ENCODE peak calls at places on chromosomes 7 and 10, in eight cellular contexts. One of them, this sample, is unnamed.
A peak's percentile ranks its signal among the peaks of the same experiment; 100 is the strongest.

GRCh38 chr10:118760265-118760664 is 5.5 kb upstream of the CACUL1 start:
- DNase-seq in H54: no peak
- DNase-seq in SJSA1: no peak
- DNase-seq in fibroblast of mammary gland: no peak
- DNase-seq in stimulated activated CD8-positive, alpha-beta memory T cell treated with anti-CD3 and anti-CD28 coated beads, Interleukin-12 subunit alpha, Interleukin-12 subunit beta, amount 100 ng/mL, for 4 hours: no peak
- DNase-seq in fibroblast of villous mesenchyme: no peak
- DNase-seq in substantia nigra: no peak
- DNase-seq in RKO: no peak
- DNase-seq in this sample: no peak

GRCh38 chr10:73940634-73941221 is 29.8 kb downstream of the PLAU start:
- DNase-seq in H54: peak; percentile 89
- DNase-seq in SJSA1: peak; percentile 87
- DNase-seq in fibroblast of mammary gland: peak; percentile 68
- DNase-seq in stimulated activated CD8-positive, alpha-beta memory T cell treated with anti-CD3 and anti-CD28 coated beads, Interleukin-12 subunit alpha, Interleukin-12 subunit beta, amount 100 ng/mL, for 4 hours: peak; percentile 69
- DNase-seq in fibroblast of villous mesenchyme: peak; percentile 74
- DNase-seq in substantia nigra: peak; percentile 21
- DNase-seq in RKO: peak; percentile 75
- DNase-seq in this sample: peak; percentile 73

GRCh38 chr7:30761214-30762156 is 9.6 kb downstream of the INMT start:
- DNase-seq in H54: no peak
- DNase-seq in SJSA1: no peak
- DNase-seq in fibroblast of mammary gland: no peak
- DNase-seq in stimulated activated CD8-positive, alpha-beta memory T cell treated with anti-CD3 and anti-CD28 coated beads, Interleukin-12 subunit alpha, Interleukin-12 subunit beta, amount 100 ng/mL, for 4 hours: no peak
- DNase-seq in fibroblast of villous mesenchyme: peak; percentile 87
- DNase-seq in substantia nigra: no peak
- DNase-seq in RKO: no peak
- DNase-seq in this sample: no peak

GRCh38 chr10:50291261-50291850 is 40.0 kb upstream of the ASAH2 start:
- DNase-seq in H54: no peak
- DNase-seq in SJSA1: no peak
- DNase-seq in fibroblast of mammary gland: peak; percentile 44
- DNase-seq in stimulated activated CD8-positive, alpha-beta memory T cell treated with anti-CD3 and anti-CD28 coated beads, Interleukin-12 subunit alpha, Interleukin-12 subunit beta, amount 100 ng/mL, for 4 hours: no peak
- DNase-seq in fibroblast of villous mesenchyme: peak; percentile 47
- DNase-seq in substantia nigra: no peak
- DNase-seq in RKO: no peak
- DNase-seq in this sample: no peak

GRCh38 chr10:107230854-107231253 is 66.3 kb upstream of the SORCS1 start:
- DNase-seq in H54: no peak
- DNase-seq in SJSA1: no peak
- DNase-seq in fibroblast of mammary gland: no peak
- DNase-seq in stimulated activated CD8-positive, alpha-beta memory T cell treated with anti-CD3 and anti-CD28 coated beads, Interleukin-12 subunit alpha, Interleukin-12 subunit beta, amount 100 ng/mL, for 4 hours: no peak
- DNase-seq in fibroblast of villous mesenchyme: no peak
- DNase-seq in substantia nigra: no peak
- DNase-seq in RKO: no peak
- DNase-seq in this sample: no peak

GRCh38 chr10:60172363-60172990 is 217.2 kb downstream of the ANK3 start:
- DNase-seq in H54: no peak
- DNase-seq in SJSA1: no peak
- DNase-seq in fibroblast of mammary gland: no peak
- DNase-seq in stimulated activated CD8-positive, alpha-beta memory T cell treated with anti-CD3 and anti-CD28 coated beads, Interleukin-12 subunit alpha, Interleukin-12 subunit beta, amount 100 ng/mL, for 4 hours: no peak
- DNase-seq in fibroblast of villous mesenchyme: no peak
- DNase-seq in substantia nigra: no peak
- DNase-seq in RKO: no peak
- DNase-seq in this sample: no peak

GRCh38 chr10:70656489-70656888 is 15.8 kb upstream of the ADAMTS14 start:
- DNase-seq in H54: peak; percentile 95
- DNase-seq in SJSA1: peak; percentile 88
- DNase-seq in fibroblast of mammary gland: peak; percentile 100
- DNase-seq in stimulated activated CD8-positive, alpha-beta memory T cell treated with anti-CD3 and anti-CD28 coated beads, Interleukin-12 subunit alpha, Interleukin-12 subunit beta, amount 100 ng/mL, for 4 hours: no peak
- DNase-seq in fibroblast of villous mesenchyme: peak; percentile 94
- DNase-seq in substantia nigra: no peak
- DNase-seq in RKO: peak; percentile 93
- DNase-seq in this sample: peak; percentile 99

GRCh38 chr10:80259405-80259871 is 30.0 kb downstream of the MAT1A start:
- DNase-seq in H54: no peak
- DNase-seq in SJSA1: no peak
- DNase-seq in fibroblast of mammary gland: peak; percentile 15
- DNase-seq in stimulated activated CD8-positive, alpha-beta memory T cell treated with anti-CD3 and anti-CD28 coated beads, Interleukin-12 subunit alpha, Interleukin-12 subunit beta, amount 100 ng/mL, for 4 hours: no peak
- DNase-seq in fibroblast of villous mesenchyme: no peak
- DNase-seq in substantia nigra: no peak
- DNase-seq in RKO: no peak
- DNase-seq in this sample: no peak

GRCh38 chr10:126387931-126388911 is at the start of gene ADAM12:
- DNase-seq in H54: no peak
- DNase-seq in SJSA1: peak; percentile 59
- DNase-seq in fibroblast of mammary gland: peak; percentile 80
- DNase-seq in stimulated activated CD8-positive, alpha-beta memory T cell treated with anti-CD3 and anti-CD28 coated beads, Interleukin-12 subunit alpha, Interleukin-12 subunit beta, amount 100 ng/mL, for 4 hours: no peak
- DNase-seq in fibroblast of villous mesenchyme: peak; percentile 61
- DNase-seq in substantia nigra: no peak
- DNase-seq in RKO: no peak
- DNase-seq in this sample: peak; percentile 50

GRCh38 chr10:62627985-62628384 is 176.5 kb upstream of the ADO start:
- DNase-seq in H54: no peak
- DNase-seq in SJSA1: no peak
- DNase-seq in fibroblast of mammary gland: no peak
- DNase-seq in stimulated activated CD8-positive, alpha-beta memory T cell treated with anti-CD3 and anti-CD28 coated beads, Interleukin-12 subunit alpha, Interleukin-12 subunit beta, amount 100 ng/mL, for 4 hours: no peak
- DNase-seq in fibroblast of villous mesenchyme: peak; percentile 18
- DNase-seq in substantia nigra: no peak
- DNase-seq in RKO: no peak
- DNase-seq in this sample: peak; percentile 66

GRCh38 chr7:47601119-47601880 is 19.4 kb upstream of the TNS3 start:
- DNase-seq in H54: peak; percentile 80
- DNase-seq in SJSA1: peak; percentile 76
- DNase-seq in fibroblast of mammary gland: peak; percentile 92
- DNase-seq in stimulated activated CD8-positive, alpha-beta memory T cell treated with anti-CD3 and anti-CD28 coated beads, Interleukin-12 subunit alpha, Interleukin-12 subunit beta, amount 100 ng/mL, for 4 hours: no peak
- DNase-seq in fibroblast of villous mesenchyme: peak; percentile 92
- DNase-seq in substantia nigra: no peak
- DNase-seq in RKO: no peak
- DNase-seq in this sample: peak; percentile 83

GRCh38 chr10:34001087-34001580 is 666.7 kb upstream of the NRP1 start:
- DNase-seq in H54: no peak
- DNase-seq in SJSA1: no peak
- DNase-seq in fibroblast of mammary gland: no peak
- DNase-seq in stimulated activated CD8-positive, alpha-beta memory T cell treated with anti-CD3 and anti-CD28 coated beads, Interleukin-12 subunit alpha, Interleukin-12 subunit beta, amount 100 ng/mL, for 4 hours: no peak
- DNase-seq in fibroblast of villous mesenchyme: no peak
- DNase-seq in substantia nigra: no peak
- DNase-seq in RKO: no peak
- DNase-seq in this sample: peak; percentile 31

GRCh38 chr7:44102846-44103565 is 1.1 kb upstream of the AEBP1 start:
- DNase-seq in H54: no peak
- DNase-seq in SJSA1: no peak
- DNase-seq in fibroblast of mammary gland: no peak
- DNase-seq in stimulated activated CD8-positive, alpha-beta memory T cell treated with anti-CD3 and anti-CD28 coated beads, Interleukin-12 subunit alpha, Interleukin-12 subunit beta, amount 100 ng/mL, for 4 hours: no peak
- DNase-seq in fibroblast of villous mesenchyme: no peak
- DNase-seq in substantia nigra: no peak
- DNase-seq in RKO: no peak
- DNase-seq in this sample: no peak

GRCh38 chr10:71300555-71301370 is 18.3 kb upstream of the SLC29A3 start:
- DNase-seq in H54: no peak
- DNase-seq in SJSA1: no peak
- DNase-seq in fibroblast of mammary gland: no peak
- DNase-seq in stimulated activated CD8-positive, alpha-beta memory T cell treated with anti-CD3 and anti-CD28 coated beads, Interleukin-12 subunit alpha, Interleukin-12 subunit beta, amount 100 ng/mL, for 4 hours: no peak
- DNase-seq in fibroblast of villous mesenchyme: no peak
- DNase-seq in substantia nigra: no peak
- DNase-seq in RKO: no peak
- DNase-seq in this sample: no peak

GRCh38 chr7:79434098-79434497 is 19.4 kb downstream of the MAGI2 start:
- DNase-seq in H54: no peak
- DNase-seq in SJSA1: no peak
- DNase-seq in fibroblast of mammary gland: peak; percentile 87
- DNase-seq in stimulated activated CD8-positive, alpha-beta memory T cell treated with anti-CD3 and anti-CD28 coated beads, Interleukin-12 subunit alpha, Interleukin-12 subunit beta, amount 100 ng/mL, for 4 hours: no peak
- DNase-seq in fibroblast of villous mesenchyme: peak; percentile 57
- DNase-seq in substantia nigra: no peak
- DNase-seq in RKO: peak; percentile 44
- DNase-seq in this sample: peak; percentile 70

GRCh38 chr7:138608292-138608691 is 92.9 kb downstream of the SVOPL start:
- DNase-seq in H54: no peak
- DNase-seq in SJSA1: no peak
- DNase-seq in fibroblast of mammary gland: peak; percentile 15
- DNase-seq in stimulated activated CD8-positive, alpha-beta memory T cell treated with anti-CD3 and anti-CD28 coated beads, Interleukin-12 subunit alpha, Interleukin-12 subunit beta, amount 100 ng/mL, for 4 hours: no peak
- DNase-seq in fibroblast of villous mesenchyme: peak; percentile 51
- DNase-seq in substantia nigra: no peak
- DNase-seq in RKO: no peak
- DNase-seq in this sample: peak; percentile 69

GRCh38 chr7:132221356-132221755 is 354.9 kb downstream of the PLXNA4 start:
- DNase-seq in H54: no peak
- DNase-seq in SJSA1: no peak
- DNase-seq in fibroblast of mammary gland: no peak
- DNase-seq in stimulated activated CD8-positive, alpha-beta memory T cell treated with anti-CD3 and anti-CD28 coated beads, Interleukin-12 subunit alpha, Interleukin-12 subunit beta, amount 100 ng/mL, for 4 hours: no peak
- DNase-seq in fibroblast of villous mesenchyme: no peak
- DNase-seq in substantia nigra: no peak
- DNase-seq in RKO: no peak
- DNase-seq in this sample: no peak

GRCh38 chr10:112969542-112969941 is 19.5 kb downstream of the TCF7L2 start:
- DNase-seq in H54: no peak
- DNase-seq in SJSA1: no peak
- DNase-seq in fibroblast of mammary gland: no peak
- DNase-seq in stimulated activated CD8-positive, alpha-beta memory T cell treated with anti-CD3 and anti-CD28 coated beads, Interleukin-12 subunit alpha, Interleukin-12 subunit beta, amount 100 ng/mL, for 4 hours: no peak
- DNase-seq in fibroblast of villous mesenchyme: no peak
- DNase-seq in substantia nigra: no peak
- DNase-seq in RKO: no peak
- DNase-seq in this sample: no peak

GRCh38 chr10:115606727-115607126 is 513.6 kb downstream of the ATRNL1 start:
- DNase-seq in H54: no peak
- DNase-seq in SJSA1: no peak
- DNase-seq in fibroblast of mammary gland: no peak
- DNase-seq in stimulated activated CD8-positive, alpha-beta memory T cell treated with anti-CD3 and anti-CD28 coated beads, Interleukin-12 subunit alpha, Interleukin-12 subunit beta, amount 100 ng/mL, for 4 hours: no peak
- DNase-seq in fibroblast of villous mesenchyme: no peak
- DNase-seq in substantia nigra: no peak
- DNase-seq in RKO: no peak
- DNase-seq in this sample: no peak

GRCh38 chr10:48625013-48625412 is 20.1 kb upstream of the ARHGAP22 start:
- DNase-seq in H54: peak; percentile 30
- DNase-seq in SJSA1: no peak
- DNase-seq in fibroblast of mammary gland: peak; percentile 86
- DNase-seq in stimulated activated CD8-positive, alpha-beta memory T cell treated with anti-CD3 and anti-CD28 coated beads, Interleukin-12 subunit alpha, Interleukin-12 subunit beta, amount 100 ng/mL, for 4 hours: no peak
- DNase-seq in fibroblast of villous mesenchyme: peak; percentile 33
- DNase-seq in substantia nigra: no peak
- DNase-seq in RKO: peak; percentile 89
- DNase-seq in this sample: no peak

GRCh38 chr10:43959854-43960415 is 311.3 kb upstream of the ZNF32 start:
- DNase-seq in H54: no peak
- DNase-seq in SJSA1: peak; percentile 35
- DNase-seq in fibroblast of mammary gland: no peak
- DNase-seq in stimulated activated CD8-positive, alpha-beta memory T cell treated with anti-CD3 and anti-CD28 coated beads, Interleukin-12 subunit alpha, Interleukin-12 subunit beta, amount 100 ng/mL, for 4 hours: no peak
- DNase-seq in fibroblast of villous mesenchyme: no peak
- DNase-seq in substantia nigra: no peak
- DNase-seq in RKO: no peak
- DNase-seq in this sample: no peak

GRCh38 chr10:119428789-119429188 is 113.7 kb downstream of the RGS10 start:
- DNase-seq in H54: no peak
- DNase-seq in SJSA1: peak; percentile 71
- DNase-seq in fibroblast of mammary gland: peak; percentile 77
- DNase-seq in stimulated activated CD8-positive, alpha-beta memory T cell treated with anti-CD3 and anti-CD28 coated beads, Interleukin-12 subunit alpha, Interleukin-12 subunit beta, amount 100 ng/mL, for 4 hours: no peak
- DNase-seq in fibroblast of villous mesenchyme: peak; percentile 93
- DNase-seq in substantia nigra: no peak
- DNase-seq in RKO: no peak
- DNase-seq in this sample: peak; percentile 28

GRCh38 chr7:460374-461117 is 59.1 kb downstream of the PDGFA start:
- DNase-seq in H54: no peak
- DNase-seq in SJSA1: no peak
- DNase-seq in fibroblast of mammary gland: peak; percentile 47
- DNase-seq in stimulated activated CD8-positive, alpha-beta memory T cell treated with anti-CD3 and anti-CD28 coated beads, Interleukin-12 subunit alpha, Interleukin-12 subunit beta, amount 100 ng/mL, for 4 hours: no peak
- DNase-seq in fibroblast of villous mesenchyme: peak; percentile 81
- DNase-seq in substantia nigra: no peak
- DNase-seq in RKO: no peak
- DNase-seq in this sample: no peak

GRCh38 chr10:12241810-12242529 is 46.0 kb downstream of the CDC123 start:
- DNase-seq in H54: no peak
- DNase-seq in SJSA1: no peak
- DNase-seq in fibroblast of mammary gland: peak; percentile 35
- DNase-seq in stimulated activated CD8-positive, alpha-beta memory T cell treated with anti-CD3 and anti-CD28 coated beads, Interleukin-12 subunit alpha, Interleukin-12 subunit beta, amount 100 ng/mL, for 4 hours: no peak
- DNase-seq in fibroblast of villous mesenchyme: peak; percentile 22
- DNase-seq in substantia nigra: no peak
- DNase-seq in RKO: no peak
- DNase-seq in this sample: peak; percentile 66

GRCh38 chr10:114762811-114763210 is 58.8 kb upstream of the FHIP2A start:
- DNase-seq in H54: no peak
- DNase-seq in SJSA1: no peak
- DNase-seq in fibroblast of mammary gland: no peak
- DNase-seq in stimulated activated CD8-positive, alpha-beta memory T cell treated with anti-CD3 and anti-CD28 coated beads, Interleukin-12 subunit alpha, Interleukin-12 subunit beta, amount 100 ng/mL, for 4 hours: no peak
- DNase-seq in fibroblast of villous mesenchyme: no peak
- DNase-seq in substantia nigra: no peak
- DNase-seq in RKO: no peak
- DNase-seq in this sample: no peak

GRCh38 chr7:80521809-80522208 is 9.9 kb upstream of the GNAT3 start:
- DNase-seq in H54: no peak
- DNase-seq in SJSA1: no peak
- DNase-seq in fibroblast of mammary gland: no peak
- DNase-seq in stimulated activated CD8-positive, alpha-beta memory T cell treated with anti-CD3 and anti-CD28 coated beads, Interleukin-12 subunit alpha, Interleukin-12 subunit beta, amount 100 ng/mL, for 4 hours: no peak
- DNase-seq in fibroblast of villous mesenchyme: no peak
- DNase-seq in substantia nigra: no peak
- DNase-seq in RKO: no peak
- DNase-seq in this sample: no peak

GRCh38 chr7:70498633-70499032 is 633.3 kb upstream of the GALNT17 start:
- DNase-seq in H54: no peak
- DNase-seq in SJSA1: no peak
- DNase-seq in fibroblast of mammary gland: no peak
- DNase-seq in stimulated activated CD8-positive, alpha-beta memory T cell treated with anti-CD3 and anti-CD28 coated beads, Interleukin-12 subunit alpha, Interleukin-12 subunit beta, amount 100 ng/mL, for 4 hours: no peak
- DNase-seq in fibroblast of villous mesenchyme: no peak
- DNase-seq in substantia nigra: no peak
- DNase-seq in RKO: no peak
- DNase-seq in this sample: no peak

GRCh38 chr10:66642217-66642616 is 283.6 kb upstream of the LRRTM3 start:
- DNase-seq in H54: no peak
- DNase-seq in SJSA1: no peak
- DNase-seq in fibroblast of mammary gland: no peak
- DNase-seq in stimulated activated CD8-positive, alpha-beta memory T cell treated with anti-CD3 and anti-CD28 coated beads, Interleukin-12 subunit alpha, Interleukin-12 subunit beta, amount 100 ng/mL, for 4 hours: no peak
- DNase-seq in fibroblast of villous mesenchyme: no peak
- DNase-seq in substantia nigra: no peak
- DNase-seq in RKO: no peak
- DNase-seq in this sample: no peak

GRCh38 chr10:119355930-119356329 is 148.6 kb downstream of the GRK5 start:
- DNase-seq in H54: no peak
- DNase-seq in SJSA1: no peak
- DNase-seq in fibroblast of mammary gland: peak; percentile 25
- DNase-seq in stimulated activated CD8-positive, alpha-beta memory T cell treated with anti-CD3 and anti-CD28 coated beads, Interleukin-12 subunit alpha, Interleukin-12 subunit beta, amount 100 ng/mL, for 4 hours: no peak
- DNase-seq in fibroblast of villous mesenchyme: no peak
- DNase-seq in substantia nigra: no peak
- DNase-seq in RKO: peak; percentile 15
- DNase-seq in this sample: no peak

GRCh38 chr10:94288361-94289116 is 74.2 kb downstream of the NOC3L start:
- DNase-seq in H54: no peak
- DNase-seq in SJSA1: no peak
- DNase-seq in fibroblast of mammary gland: no peak
- DNase-seq in stimulated activated CD8-positive, alpha-beta memory T cell treated with anti-CD3 and anti-CD28 coated beads, Interleukin-12 subunit alpha, Interleukin-12 subunit beta, amount 100 ng/mL, for 4 hours: no peak
- DNase-seq in fibroblast of villous mesenchyme: no peak
- DNase-seq in substantia nigra: no peak
- DNase-seq in RKO: no peak
- DNase-seq in this sample: no peak

GRCh38 chr10:126352446-126352845 is 35.8 kb downstream of the ADAM12 start:
- DNase-seq in H54: no peak
- DNase-seq in SJSA1: no peak
- DNase-seq in fibroblast of mammary gland: no peak
- DNase-seq in stimulated activated CD8-positive, alpha-beta memory T cell treated with anti-CD3 and anti-CD28 coated beads, Interleukin-12 subunit alpha, Interleukin-12 subunit beta, amount 100 ng/mL, for 4 hours: no peak
- DNase-seq in fibroblast of villous mesenchyme: no peak
- DNase-seq in substantia nigra: no peak
- DNase-seq in RKO: no peak
- DNase-seq in this sample: no peak

GRCh38 chr10:109275970-109276369 is 647.3 kb downstream of the XPNPEP1 start:
- DNase-seq in H54: no peak
- DNase-seq in SJSA1: no peak
- DNase-seq in fibroblast of mammary gland: no peak
- DNase-seq in stimulated activated CD8-positive, alpha-beta memory T cell treated with anti-CD3 and anti-CD28 coated beads, Interleukin-12 subunit alpha, Interleukin-12 subunit beta, amount 100 ng/mL, for 4 hours: no peak
- DNase-seq in fibroblast of villous mesenchyme: peak; percentile 63
- DNase-seq in substantia nigra: no peak
- DNase-seq in RKO: no peak
- DNase-seq in this sample: no peak

GRCh38 chr10:103599907-103600306 is 106.4 kb downstream of the NEURL1 start:
- DNase-seq in H54: no peak
- DNase-seq in SJSA1: no peak
- DNase-seq in fibroblast of mammary gland: no peak
- DNase-seq in stimulated activated CD8-positive, alpha-beta memory T cell treated with anti-CD3 and anti-CD28 coated beads, Interleukin-12 subunit alpha, Interleukin-12 subunit beta, amount 100 ng/mL, for 4 hours: no peak
- DNase-seq in fibroblast of villous mesenchyme: no peak
- DNase-seq in substantia nigra: no peak
- DNase-seq in RKO: no peak
- DNase-seq in this sample: no peak

This sample was measured in brain microvascular endothelial cell.